ENCODE peak calls at places on chromosome 17, in seven cellular contexts. One of them, this sample, is unnamed.

GRCh38 chr17:61314368-61315078 is 85.1 kb upstream of the TBX2 start:
- DNase-seq in cardiac fibroblast: peak
- DNase-seq in HL-60: no peak
- DNase-seq in neural progenitor cell: no peak
- DNase-seq in fibroblast of pulmonary artery: peak
- DNase-seq in endodermal cell: peak
- DNase-seq in CD4-positive, CD25-positive, alpha-beta regulatory T cell: no peak
- DNase-seq in this sample: peak

GRCh38 chr17:2484876-2485275 is 26.8 kb downstream of the METTL16 start:
- DNase-seq in cardiac fibroblast: no peak
- DNase-seq in HL-60: no peak
- DNase-seq in neural progenitor cell: peak
- DNase-seq in fibroblast of pulmonary artery: no peak
- DNase-seq in endodermal cell: peak
- DNase-seq in CD4-positive, CD25-positive, alpha-beta regulatory T cell: no peak
- DNase-seq in this sample: no peak

GRCh38 chr17:78330570-78331224 is 29.2 kb downstream of the SOCS3 start:
- DNase-seq in cardiac fibroblast: no peak
- DNase-seq in HL-60: no peak
- DNase-seq in neural progenitor cell: no peak
- DNase-seq in fibroblast of pulmonary artery: no peak
- DNase-seq in endodermal cell: no peak
- DNase-seq in CD4-positive, CD25-positive, alpha-beta regulatory T cell: no peak
- DNase-seq in this sample: peak

GRCh38 chr17:28999216-28999615 is 6.6 kb downstream of the SEZ6 start:
- DNase-seq in cardiac fibroblast: no peak
- DNase-seq in HL-60: no peak
- DNase-seq in neural progenitor cell: no peak
- DNase-seq in fibroblast of pulmonary artery: no peak
- DNase-seq in endodermal cell: no peak
- DNase-seq in CD4-positive, CD25-positive, alpha-beta regulatory T cell: no peak
- DNase-seq in this sample: no peak

GRCh38 chr17:1943432-1943802 is 81.7 kb downstream of the RTN4RL1 start:
- DNase-seq in cardiac fibroblast: no peak
- DNase-seq in HL-60: no peak
- DNase-seq in neural progenitor cell: no peak
- DNase-seq in fibroblast of pulmonary artery: no peak
- DNase-seq in endodermal cell: no peak
- DNase-seq in CD4-positive, CD25-positive, alpha-beta regulatory T cell: no peak
- DNase-seq in this sample: no peak

GRCh38 chr17:4808378-4808767 is 1.4 kb downstream of the PLD2 start:
- DNase-seq in cardiac fibroblast: no peak
- DNase-seq in HL-60: no peak
- DNase-seq in neural progenitor cell: no peak
- DNase-seq in fibroblast of pulmonary artery: no peak
- DNase-seq in endodermal cell: no peak
- DNase-seq in CD4-positive, CD25-positive, alpha-beta regulatory T cell: no peak
- DNase-seq in this sample: no peak

GRCh38 chr17:78351449-78352006 is 8.3 kb downstream of the SOCS3 start:
- DNase-seq in cardiac fibroblast: peak
- DNase-seq in HL-60: peak
- DNase-seq in neural progenitor cell: peak
- DNase-seq in fibroblast of pulmonary artery: peak
- DNase-seq in endodermal cell: peak
- DNase-seq in CD4-positive, CD25-positive, alpha-beta regulatory T cell: no peak
- DNase-seq in this sample: peak

GRCh38 chr17:80034977-80035686 is 540 bp downstream of the TBC1D16 start:
- DNase-seq in cardiac fibroblast: peak
- DNase-seq in HL-60: no peak
- DNase-seq in neural progenitor cell: peak
- DNase-seq in fibroblast of pulmonary artery: peak
- DNase-seq in endodermal cell: peak
- DNase-seq in CD4-positive, CD25-positive, alpha-beta regulatory T cell: peak
- DNase-seq in this sample: peak

GRCh38 chr17:40343126-40344119 is 21.1 kb downstream of the GJD3 start:
- DNase-seq in cardiac fibroblast: no peak
- DNase-seq in HL-60: no peak
- DNase-seq in neural progenitor cell: peak
- DNase-seq in fibroblast of pulmonary artery: no peak
- DNase-seq in endodermal cell: peak
- DNase-seq in CD4-positive, CD25-positive, alpha-beta regulatory T cell: no peak
- DNase-seq in this sample: no peak

GRCh38 chr17:33200116-33200515 is 93.0 kb downstream of the ASIC2 start:
- DNase-seq in cardiac fibroblast: peak
- DNase-seq in HL-60: no peak
- DNase-seq in neural progenitor cell: no peak
- DNase-seq in fibroblast of pulmonary artery: no peak
- DNase-seq in endodermal cell: peak
- DNase-seq in CD4-positive, CD25-positive, alpha-beta regulatory T cell: no peak
- DNase-seq in this sample: peak

GRCh38 chr17:64128787-64129514 is 993 bp downstream of the ERN1 start:
- DNase-seq in cardiac fibroblast: peak
- DNase-seq in HL-60: no peak
- DNase-seq in neural progenitor cell: no peak
- DNase-seq in fibroblast of pulmonary artery: peak
- DNase-seq in endodermal cell: no peak
- DNase-seq in CD4-positive, CD25-positive, alpha-beta regulatory T cell: no peak
- DNase-seq in this sample: peak

GRCh38 chr17:64129515-64129764 is 504 bp downstream of the ERN1 start:
- DNase-seq in cardiac fibroblast: no peak
- DNase-seq in HL-60: no peak
- DNase-seq in neural progenitor cell: no peak
- DNase-seq in fibroblast of pulmonary artery: no peak
- DNase-seq in endodermal cell: no peak
- DNase-seq in CD4-positive, CD25-positive, alpha-beta regulatory T cell: no peak
- DNase-seq in this sample: no peak

GRCh38 chr17:64125937-64126336 is 4.0 kb downstream of the ERN1 start:
- DNase-seq in cardiac fibroblast: no peak
- DNase-seq in HL-60: no peak
- DNase-seq in neural progenitor cell: no peak
- DNase-seq in fibroblast of pulmonary artery: no peak
- DNase-seq in endodermal cell: no peak
- DNase-seq in CD4-positive, CD25-positive, alpha-beta regulatory T cell: no peak
- DNase-seq in this sample: no peak

GRCh38 chr17:64124609-64125008 is 5.3 kb downstream of the ERN1 start:
- DNase-seq in cardiac fibroblast: no peak
- DNase-seq in HL-60: no peak
- DNase-seq in neural progenitor cell: no peak
- DNase-seq in fibroblast of pulmonary artery: no peak
- DNase-seq in endodermal cell: no peak
- DNase-seq in CD4-positive, CD25-positive, alpha-beta regulatory T cell: no peak
- DNase-seq in this sample: no peak

DNA sequence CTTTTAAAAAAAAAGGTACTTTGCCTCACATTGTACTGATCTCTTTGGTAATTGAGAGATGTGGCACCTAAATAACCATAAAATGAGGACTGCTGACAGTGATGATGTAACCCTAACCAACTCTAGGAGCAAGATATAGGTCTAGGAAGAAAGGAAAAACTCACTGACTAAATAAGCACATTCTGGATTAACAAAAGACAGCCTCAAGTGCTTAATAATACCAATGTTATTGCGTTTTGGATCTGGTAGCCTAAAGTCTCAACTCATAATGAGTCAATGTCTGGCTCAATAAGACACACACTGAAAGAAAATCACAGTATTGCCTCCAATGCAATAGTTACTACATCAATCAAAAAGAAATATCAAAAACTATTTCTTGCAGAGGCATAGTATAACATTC is 3.0 kb downstream of the ERN1 start:
- DNase-seq in cardiac fibroblast: peak
- DNase-seq in HL-60: no peak
- DNase-seq in neural progenitor cell: no peak
- DNase-seq in fibroblast of pulmonary artery: no peak
- DNase-seq in endodermal cell: no peak
- DNase-seq in CD4-positive, CD25-positive, alpha-beta regulatory T cell: no peak
- DNase-seq in this sample: peak
- H3K4me3 ChIP-seq in cardiac fibroblast: no peak
- H3K4me3 ChIP-seq in HL-60: no peak
- H3K4me3 ChIP-seq in neural progenitor cell: no peak
- H3K4me3 ChIP-seq in fibroblast of pulmonary artery: no peak
- H3K4me3 ChIP-seq in endodermal cell: no peak
- H3K4me3 ChIP-seq in CD4-positive, CD25-positive, alpha-beta regulatory T cell: peak
- H3K4me3 ChIP-seq in this sample: peak

GRCh38 chr17:48912476-48912875 is 4.3 kb downstream of the UBE2Z start:
- DNase-seq in cardiac fibroblast: no peak
- DNase-seq in HL-60: no peak
- DNase-seq in neural progenitor cell: no peak
- DNase-seq in fibroblast of pulmonary artery: no peak
- DNase-seq in endodermal cell: no peak
- DNase-seq in CD4-positive, CD25-positive, alpha-beta regulatory T cell: no peak
- DNase-seq in this sample: no peak

GRCh38 chr17:48910370-48910769 is 2.2 kb downstream of the UBE2Z start:
- DNase-seq in cardiac fibroblast: no peak
- DNase-seq in HL-60: no peak
- DNase-seq in neural progenitor cell: no peak
- DNase-seq in fibroblast of pulmonary artery: no peak
- DNase-seq in endodermal cell: no peak
- DNase-seq in CD4-positive, CD25-positive, alpha-beta regulatory T cell: no peak
- DNase-seq in this sample: no peak

GRCh38 chr17:48909796-48910195 is 1.6 kb downstream of the UBE2Z start:
- DNase-seq in cardiac fibroblast: no peak
- DNase-seq in HL-60: no peak
- DNase-seq in neural progenitor cell: no peak
- DNase-seq in fibroblast of pulmonary artery: no peak
- DNase-seq in endodermal cell: no peak
- DNase-seq in CD4-positive, CD25-positive, alpha-beta regulatory T cell: no peak
- DNase-seq in this sample: peak

GRCh38 chr17:48915459-48916282 is 7.5 kb downstream of the UBE2Z start:
- DNase-seq in cardiac fibroblast: peak
- DNase-seq in HL-60: no peak
- DNase-seq in neural progenitor cell: no peak
- DNase-seq in fibroblast of pulmonary artery: peak
- DNase-seq in endodermal cell: no peak
- DNase-seq in CD4-positive, CD25-positive, alpha-beta regulatory T cell: no peak
- DNase-seq in this sample: peak
- H3K4me3 ChIP-seq in cardiac fibroblast: no peak
- H3K4me3 ChIP-seq in HL-60: no peak
- H3K4me3 ChIP-seq in neural progenitor cell: no peak
- H3K4me3 ChIP-seq in fibroblast of pulmonary artery: no peak
- H3K4me3 ChIP-seq in endodermal cell: no peak
- H3K4me3 ChIP-seq in CD4-positive, CD25-positive, alpha-beta regulatory T cell: peak
- H3K4me3 ChIP-seq in this sample: no peak

DNA sequence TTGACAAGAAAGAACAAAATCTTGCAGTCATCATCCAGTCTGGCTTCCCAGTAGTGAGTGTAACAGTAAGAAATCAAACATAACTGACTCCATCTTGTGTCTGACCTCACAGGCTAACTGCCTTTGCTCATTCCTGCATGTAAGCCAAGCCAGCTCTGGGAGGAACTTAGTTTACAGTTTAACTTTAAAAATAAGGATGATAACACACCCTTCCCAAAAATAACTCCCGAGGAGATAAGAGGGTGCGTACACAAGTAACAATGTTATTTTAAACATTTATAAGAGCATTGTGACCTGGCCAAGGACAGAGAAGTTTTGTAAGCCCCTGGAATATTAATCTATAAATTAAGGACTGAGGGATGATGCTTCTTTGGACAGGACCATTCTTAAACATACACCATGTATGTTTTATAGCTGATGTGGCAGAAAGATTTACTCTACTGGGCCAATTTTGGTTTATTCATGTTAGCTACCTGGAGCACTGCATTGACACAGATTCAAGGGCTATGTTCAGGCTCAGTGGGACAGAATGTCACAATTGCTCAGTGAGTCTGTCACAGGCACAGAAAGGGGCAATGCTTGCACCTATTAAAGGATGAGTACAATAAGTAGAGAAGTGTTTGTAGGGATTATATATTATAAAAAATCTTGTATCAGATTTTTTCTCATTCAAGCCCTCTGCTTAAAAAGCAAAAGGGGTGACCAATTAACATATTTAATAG is 344.1 kb downstream of the UTP18 start:
- DNase-seq in cardiac fibroblast: no peak
- DNase-seq in HL-60: no peak
- DNase-seq in neural progenitor cell: no peak
- DNase-seq in fibroblast of pulmonary artery: no peak
- DNase-seq in endodermal cell: no peak
- DNase-seq in CD4-positive, CD25-positive, alpha-beta regulatory T cell: no peak
- DNase-seq in this sample: no peak
- H3K4me3 ChIP-seq in cardiac fibroblast: no peak
- H3K4me3 ChIP-seq in HL-60: no peak
- H3K4me3 ChIP-seq in neural progenitor cell: no peak
- H3K4me3 ChIP-seq in fibroblast of pulmonary artery: no peak
- H3K4me3 ChIP-seq in endodermal cell: no peak
- H3K4me3 ChIP-seq in CD4-positive, CD25-positive, alpha-beta regulatory T cell: no peak
- H3K4me3 ChIP-seq in this sample: no peak

GRCh38 chr17:38746893-38747384 is 1.2 kb downstream of the PCGF2 start:
- DNase-seq in cardiac fibroblast: no peak
- DNase-seq in HL-60: no peak
- DNase-seq in neural progenitor cell: no peak
- DNase-seq in fibroblast of pulmonary artery: no peak
- DNase-seq in endodermal cell: peak
- DNase-seq in CD4-positive, CD25-positive, alpha-beta regulatory T cell: no peak
- DNase-seq in this sample: no peak

GRCh38 chr17:38748329-38749221 is at the start of gene PCGF2:
- DNase-seq in cardiac fibroblast: peak
- DNase-seq in HL-60: peak
- DNase-seq in neural progenitor cell: peak
- DNase-seq in fibroblast of pulmonary artery: peak
- DNase-seq in endodermal cell: peak
- DNase-seq in CD4-positive, CD25-positive, alpha-beta regulatory T cell: no peak
- DNase-seq in this sample: peak

GRCh38 chr17:38747385-38748328 is 479 bp downstream of the PCGF2 start:
- DNase-seq in cardiac fibroblast: peak
- DNase-seq in HL-60: no peak
- DNase-seq in neural progenitor cell: peak
- DNase-seq in fibroblast of pulmonary artery: no peak
- DNase-seq in endodermal cell: peak
- DNase-seq in CD4-positive, CD25-positive, alpha-beta regulatory T cell: no peak
- DNase-seq in this sample: no peak

GRCh38 chr17:38745545-38745944 is 2.6 kb downstream of the PCGF2 start:
- DNase-seq in cardiac fibroblast: no peak
- DNase-seq in HL-60: no peak
- DNase-seq in neural progenitor cell: no peak
- DNase-seq in fibroblast of pulmonary artery: no peak
- DNase-seq in endodermal cell: no peak
- DNase-seq in CD4-positive, CD25-positive, alpha-beta regulatory T cell: no peak
- DNase-seq in this sample: no peak

GRCh38 chr17:38746004-38746892 is 1.9 kb downstream of the PCGF2 start:
- DNase-seq in cardiac fibroblast: no peak
- DNase-seq in HL-60: no peak
- DNase-seq in neural progenitor cell: no peak
- DNase-seq in fibroblast of pulmonary artery: no peak
- DNase-seq in endodermal cell: peak
- DNase-seq in CD4-positive, CD25-positive, alpha-beta regulatory T cell: no peak
- DNase-seq in this sample: no peak
- H3K4me3 ChIP-seq in cardiac fibroblast: peak
- H3K4me3 ChIP-seq in HL-60: no peak
- H3K4me3 ChIP-seq in neural progenitor cell: peak
- H3K4me3 ChIP-seq in fibroblast of pulmonary artery: peak
- H3K4me3 ChIP-seq in endodermal cell: peak
- H3K4me3 ChIP-seq in CD4-positive, CD25-positive, alpha-beta regulatory T cell: no peak
- H3K4me3 ChIP-seq in this sample: peak

GRCh38 chr17:83100853-83101391 is 21.5 kb downstream of the METRNL start:
- DNase-seq in cardiac fibroblast: no peak
- DNase-seq in HL-60: no peak
- DNase-seq in neural progenitor cell: no peak
- DNase-seq in fibroblast of pulmonary artery: no peak
- DNase-seq in endodermal cell: no peak
- DNase-seq in CD4-positive, CD25-positive, alpha-beta regulatory T cell: no peak
- DNase-seq in this sample: no peak
- H3K4me3 ChIP-seq in cardiac fibroblast: no peak
- H3K4me3 ChIP-seq in HL-60: no peak
- H3K4me3 ChIP-seq in neural progenitor cell: no peak
- H3K4me3 ChIP-seq in fibroblast of pulmonary artery: no peak
- H3K4me3 ChIP-seq in endodermal cell: no peak
- H3K4me3 ChIP-seq in CD4-positive, CD25-positive, alpha-beta regulatory T cell: no peak
- H3K4me3 ChIP-seq in this sample: no peak

GRCh38 chr17:11986939-11987329 is 10.3 kb downstream of the ZNF18 start:
- DNase-seq in cardiac fibroblast: peak
- DNase-seq in HL-60: no peak
- DNase-seq in neural progenitor cell: peak
- DNase-seq in fibroblast of pulmonary artery: peak
- DNase-seq in endodermal cell: no peak
- DNase-seq in CD4-positive, CD25-positive, alpha-beta regulatory T cell: no peak
- DNase-seq in this sample: peak
- H3K4me3 ChIP-seq in cardiac fibroblast: no peak
- H3K4me3 ChIP-seq in HL-60: no peak
- H3K4me3 ChIP-seq in neural progenitor cell: no peak
- H3K4me3 ChIP-seq in fibroblast of pulmonary artery: no peak
- H3K4me3 ChIP-seq in endodermal cell: peak
- H3K4me3 ChIP-seq in CD4-positive, CD25-positive, alpha-beta regulatory T cell: no peak
- H3K4me3 ChIP-seq in this sample: no peak

This sample was measured in fibroblast of villous mesenchyme.